ENCODE peak calls at places on chromosomes 16 and 17, in five cellular contexts. Q is mammary epithelial cell, C is psoas muscle, Z is endothelial cell of umbilical vein, F is HepG2. W is an unnamed sample. For H3K27me3, the result is how much of the 10 kb centered on the place peaks cover.

GRCh38 chr16:20799599-20799998 is 6.7 kb downstream of the ERI2 start:
- DNase-seq in Q (no peak), C (no peak), Z (peak), F (peak), W (peak)

GRCh38 chr17:20994779-20995149 is 48.0 kb downstream of the USP22 start:
- DNase-seq in Q (no peak), C (no peak), Z (no peak), F (no peak), W (no peak)

GRCh38 chr16:24853830-24854229 is 8.1 kb downstream of the SLC5A11 start:
- DNase-seq in Q (peak), C (no peak), Z (peak), F (no peak), W (no peak)

GRCh38 chr16:19167710-19168172 is 299 bp upstream of the SYT17 start:
- DNase-seq in Q (peak), C (peak), Z (peak), F (peak), W (peak)

GRCh38 chr17:66373944-66374817 is 71.8 kb downstream of the PRKCA start:
- DNase-seq in Q (no peak), C (no peak), Z (no peak), F (no peak), W (peak)

GRCh38 chr17:46152423-46152822 is 40.8 kb downstream of the KANSL1 start:
- DNase-seq in Q (no peak), C (no peak), Z (no peak), F (no peak), W (no peak)

GRCh38 chr17:76852843-76853242 is 15.4 kb upstream of the MGAT5B start:
- DNase-seq in Q (no peak), C (no peak), Z (no peak), F (no peak), W (no peak)

GRCh38 chr17:10198509-10199249 is at the start of gene GAS7:
- DNase-seq in Q (no peak), C (peak), Z (no peak), F (no peak), W (no peak)

GRCh38 chr16:70746708-70747424 is 54.1 kb downstream of the VAC14 start:
- DNase-seq in Q (peak), C (peak), Z (peak), F (peak), W (peak)

GRCh38 chr17:12457493-12457892 is 208.2 kb upstream of the MYOCD start:
- DNase-seq in Q (no peak), C (no peak), Z (no peak), F (no peak), W (no peak)

GRCh38 chr16:30651124-30652004 is 604 bp downstream of the PRR14 start:
- DNase-seq in Q (peak), C (peak), Z (peak), F (peak), W (peak)

GRCh38 chr17:82126479-82127314 is 28.7 kb upstream of the FASN start:
- DNase-seq in Q (no peak), C (no peak), Z (no peak), F (no peak), W (peak)

GRCh38 chr17:29586676-29587469 is 2.6 kb downstream of the GIT1 start:
- DNase-seq in Q (no peak), C (no peak), Z (no peak), F (no peak), W (no peak)

GRCh38 chr16:56691885-56692284 is 9.6 kb downstream of the MT1X start:
- DNase-seq in Q (peak), C (no peak), Z (no peak), F (peak), W (peak)

GRCh38 chr16:88696441-88696840 is 9.8 kb downstream of the RNF166 start:
- DNase-seq in Q (no peak), C (no peak), Z (no peak), F (no peak), W (no peak)

GRCh38 chr17:1793447-1793806 is 31.6 kb downstream of the SERPINF1 start:
- DNase-seq in Q (peak), C (peak), Z (no peak), F (no peak), W (peak)

GRCh38 chr17:11618861-11619566 is 20.7 kb downstream of the DNAH9 start:
- DNase-seq in Q (peak), C (no peak), Z (no peak), F (peak), W (peak)

GRCh38 chr17:72426948-72427760 is 306.3 kb downstream of the SOX9 start:
- DNase-seq in Q (no peak), C (no peak), Z (no peak), F (no peak), W (peak)

GRCh38 chr17:37661372-37662014 is 18.2 kb upstream of the DDX52 start:
- DNase-seq in Q (no peak), C (no peak), Z (no peak), F (no peak), W (peak)

GRCh38 chr17:63419398-63419797 is 26.7 kb downstream of the CYB561 start:
- DNase-seq in Q (no peak), C (no peak), Z (no peak), F (no peak), W (no peak)

GRCh38 chr16:89815639-89816348 is 653 bp downstream of the FANCA start:
- DNase-seq in Q (no peak), C (no peak), Z (no peak), F (no peak), W (no peak)

GRCh38 chr17:62653831-62654829 is 26.7 kb downstream of the MRC2 start:
- DNase-seq in Q (no peak), C (peak), Z (no peak), F (no peak), W (no peak)

GRCh38 chr16:12976936-12977335 is 75.5 kb downstream of the SHISA9 start:
- DNase-seq in Q (peak), C (no peak), Z (no peak), F (no peak), W (no peak)

GRCh38 chr17:77125432-77125901 is 15.3 kb upstream of the SEC14L1 start:
- DNase-seq in Q (peak), C (no peak), Z (peak), F (peak), W (no peak)

GRCh38 chr17:37025241-37025640 is 76.5 kb downstream of the AATF start:
- DNase-seq in Q (no peak), C (no peak), Z (no peak), F (no peak), W (no peak)

GRCh38 chr17:46810837-46811236 is 7.7 kb downstream of the WNT3 start:
- DNase-seq in Q (no peak), C (no peak), Z (no peak), F (no peak), W (no peak)

GRCh38 chr17:57521606-57522435 is 223.3 kb downstream of the CCDC182 start:
- DNase-seq in Q (no peak), C (no peak), Z (no peak), F (no peak), W (no peak)

GRCh38 chr16:82192665-82193064 is 22.6 kb upstream of the MPHOSPH6 start:
- DNase-seq in Q (peak), C (no peak), Z (peak), F (no peak), W (no peak)

DNA sequence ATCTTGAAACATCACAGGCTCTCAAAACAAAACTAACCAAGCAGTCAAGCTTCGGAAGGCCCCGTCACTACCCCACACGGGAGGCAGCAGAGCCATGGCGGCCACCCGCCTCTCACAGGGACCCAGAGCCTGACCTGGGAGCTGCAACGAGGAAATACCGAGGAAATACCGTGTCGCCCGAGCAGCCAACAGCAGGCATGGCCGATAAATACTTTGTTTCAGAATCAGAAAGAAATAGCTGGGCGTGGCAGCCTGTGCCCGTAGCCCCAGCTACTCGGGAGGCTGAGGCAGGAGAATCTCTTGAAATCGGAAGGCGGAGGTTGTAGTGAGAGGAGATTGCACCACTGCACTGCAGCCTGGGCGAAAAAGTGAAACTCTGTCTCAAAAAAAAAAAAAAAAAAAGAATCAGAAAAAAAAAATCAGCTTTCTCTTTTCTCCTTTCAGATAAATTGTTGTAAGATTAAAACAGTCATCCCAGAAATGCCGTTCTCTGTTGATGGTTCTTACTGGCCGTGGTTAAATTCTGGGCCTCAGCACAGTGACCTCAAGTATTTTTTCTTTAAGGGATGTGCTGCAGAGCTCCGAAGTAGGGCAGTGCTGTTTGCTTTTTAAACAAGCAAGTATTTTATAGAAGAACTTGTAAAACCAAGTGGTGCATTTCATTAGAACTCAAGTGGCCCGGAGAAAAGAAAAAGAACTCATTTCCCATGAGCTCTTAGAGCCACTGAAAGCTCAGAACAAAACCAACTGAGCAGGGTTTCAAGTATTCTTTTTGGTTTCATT is 6.7 kb downstream of the LMF1 start:
- DNase-seq in Q (no peak), C (no peak), Z (peak), F (no peak), W (no peak)
- H3K27ac ChIP-seq in Q (no peak), C (no peak), Z (no peak), F (no peak), W (no peak)

GRCh38 chr17:8059131-8059530 is 20.3 kb downstream of the ALOX15B start:
- DNase-seq in Q (peak), C (no peak), Z (no peak), F (no peak), W (no peak)

GRCh38 chr17:8056232-8056975 is 17.5 kb downstream of the ALOX15B start:
- DNase-seq in Q (peak), C (no peak), Z (peak), F (peak), W (peak)

GRCh38 chr17:8055851-8056231 is 17.0 kb downstream of the ALOX15B start:
- DNase-seq in Q (no peak), C (no peak), Z (no peak), F (no peak), W (no peak)

GRCh38 chr17:8056976-8057625 is 18.2 kb downstream of the ALOX15B start:
- DNase-seq in Q (no peak), C (no peak), Z (no peak), F (peak), W (no peak)

GRCh38 chr17:8057691-8058114 is 18.8 kb downstream of the ALOX15B start:
- DNase-seq in Q (peak), C (no peak), Z (peak), F (peak), W (peak)
- H3K4me3 ChIP-seq in Q (no peak), C (no peak), Z (no peak), F (peak), W (no peak)

DNA sequence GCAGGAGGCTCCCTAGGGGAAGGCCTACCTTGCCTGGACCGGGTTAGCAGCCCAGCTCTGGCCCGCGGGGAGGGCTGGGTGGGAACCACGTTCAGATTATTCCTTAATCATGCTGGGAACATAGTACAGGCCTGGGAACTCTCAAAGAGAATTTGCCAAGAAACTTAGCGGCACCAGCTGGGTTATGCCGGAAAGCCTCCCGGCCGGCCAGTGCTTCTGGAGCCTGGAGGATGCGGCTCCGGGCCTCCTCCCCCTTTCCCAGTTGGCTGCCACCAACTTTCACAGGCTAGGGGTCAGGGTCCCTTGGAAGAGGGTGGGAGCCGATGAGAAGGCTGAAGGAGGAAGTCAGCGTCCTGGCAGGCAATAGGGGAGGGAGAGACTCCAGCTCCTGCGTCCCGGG is 10.8 kb downstream of the NGFR start:
- DNase-seq in Q (no peak), C (peak), Z (no peak), F (no peak), W (no peak)
- H3K27me3 ChIP-seq in Q (under half), C (under half), Z (under half), F (half or more), W (under half)

DNA sequence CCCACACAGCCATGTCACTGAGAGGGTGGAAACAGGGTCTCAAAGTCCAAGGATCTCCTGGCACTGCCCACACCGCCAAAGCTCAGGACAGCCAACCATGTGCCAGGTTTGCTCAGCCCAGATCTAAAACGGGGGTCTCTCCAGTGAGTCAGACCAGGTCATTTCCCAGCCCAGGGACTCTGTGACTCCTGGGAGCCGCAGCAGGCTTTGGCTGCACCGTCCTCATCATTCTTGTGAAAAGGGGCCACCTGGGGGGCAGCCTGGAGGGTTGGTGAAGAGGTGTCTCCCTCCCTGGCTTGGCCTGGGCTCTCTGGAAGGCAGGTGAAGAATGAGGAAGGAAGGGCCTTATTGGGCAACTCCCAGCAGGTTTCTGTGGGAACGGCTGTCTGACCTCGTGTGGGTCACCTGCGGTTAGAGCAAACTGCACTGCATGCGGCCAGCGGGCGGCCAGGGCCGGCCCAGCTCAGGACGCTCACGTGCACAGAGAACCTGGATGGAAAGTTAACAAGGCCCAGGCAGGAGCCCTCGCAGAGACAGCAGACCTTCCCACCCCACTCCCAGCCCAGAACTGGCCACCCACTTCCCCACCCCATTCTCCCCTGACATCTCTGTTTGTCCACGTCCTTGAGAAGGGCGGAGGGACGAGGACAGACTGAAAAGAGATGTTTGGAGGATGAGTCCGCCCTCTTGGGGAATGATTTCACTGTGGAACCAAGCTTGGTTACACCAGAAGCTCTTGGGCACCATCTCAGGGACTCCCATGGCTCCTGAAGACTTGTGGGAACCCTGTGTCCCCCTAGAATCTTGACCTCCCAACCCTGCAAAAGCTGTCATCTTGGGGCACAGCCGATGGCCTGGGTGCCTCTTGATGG is 25.6 kb upstream of the LITAF start:
- DNase-seq in Q (peak), C (no peak), Z (no peak), F (peak), W (peak)
- H3K27ac ChIP-seq in Q (no peak), C (no peak), Z (no peak), F (no peak), W (peak)

W was measured in small intestine.